ENCODE peak calls at places on chromosomes 11 and 22, in seven cellular contexts. L is substantia nigra; F is kidney epithelial cell; U is spleen; H is activated T-helper 1 cell treated with anti-CD3 and anti-CD28 coated beads, Interleukin-12 subunit alpha, Interleukin-12 subunit beta, Interleukin-2, Interleukin-4 antibody, amounts not matched to agents 30 ng/mL and 10 ng/mL and 1 ng/mL, durations not matched to agents 14 hours and 24 hours and 36 hours; Z is uterus; R is stimulated activated CD4-positive, alpha-beta T cell treated with anti-CD3 and anti-CD28 coated beads, Interleukin-1b, Interleukin-23, amount 100 ng/mL, for 4 hours. G is an unnamed sample.

GRCh38 chr11:70307176-70307575 is 36.7 kb downstream of the PPFIA1 start:
- DNase-seq in L (no peak), F (no peak), U (no peak), H (no peak), Z (no peak), R (no peak), G (peak; percentile 42)

GRCh38 chr11:65045728-65046127 is 4.7 kb downstream of the SAC3D1 start:
- DNase-seq in L (no peak), F (no peak), U (no peak), H (no peak), Z (no peak), R (no peak), G (no peak)

GRCh38 chr22:36301851-36302250 is 48.9 kb downstream of the APOL1 start:
- DNase-seq in L (no peak), F (no peak), U (no peak), H (no peak), Z (no peak), R (no peak), G (peak; percentile 96)

GRCh38 chr11:18383388-18384156 is 10.8 kb upstream of the LDHA start:
- DNase-seq in L (no peak), F (peak; percentile 98), U (peak; percentile 87), H (peak; percentile 53), Z (peak; percentile 67), R (peak; percentile 52), G (peak; percentile 99)

GRCh38 chr11:87019582-87020271 is 18.0 kb upstream of the TMEM135 start:
- DNase-seq in L (no peak), F (no peak), U (no peak), H (no peak), Z (no peak), R (no peak), G (peak; percentile 25)

GRCh38 chr11:67118801-67119576 is at the start of gene KDM2A:
- DNase-seq in L (peak; percentile 98), F (peak; percentile 91), U (peak; percentile 100), H (peak; percentile 95), Z (peak; percentile 99), R (peak; percentile 99), G (peak; percentile 97)

GRCh38 chr11:71118671-71119250 is 133.6 kb downstream of the SHANK2 start:
- DNase-seq in L (no peak), F (no peak), U (peak; percentile 62), H (no peak), Z (no peak), R (no peak), G (no peak)

GRCh38 chr22:22463855-22464540 is 44.5 kb downstream of the ZNF280B start:
- DNase-seq in L (no peak), F (no peak), U (no peak), H (peak; percentile 23), Z (no peak), R (peak; percentile 52), G (peak; percentile 51)

GRCh38 chr22:46196268-46196667 is 45.9 kb downstream of the PPARA start:
- DNase-seq in L (no peak), F (no peak), U (no peak), H (no peak), Z (no peak), R (no peak), G (no peak)

GRCh38 chr11:128380280-128380604 is 207.1 kb downstream of the ETS1 start:
- DNase-seq in L (no peak), F (no peak), U (no peak), H (no peak), Z (no peak), R (no peak), G (peak; percentile 33)

GRCh38 chr11:72373163-72373562 is 61.2 kb downstream of the CLPB start:
- DNase-seq in L (no peak), F (no peak), U (no peak), H (no peak), Z (no peak), R (no peak), G (no peak)

GRCh38 chr11:79274636-79275315 is 166.1 kb downstream of the TENM4 start:
- DNase-seq in L (no peak), F (no peak), U (no peak), H (no peak), Z (no peak), R (no peak), G (no peak)

GRCh38 chr11:67355023-67355793 is 1.9 kb upstream of the POLD4 start:
- DNase-seq in L (no peak), F (no peak), U (peak; percentile 78), H (no peak), Z (peak; percentile 45), R (no peak), G (no peak)

GRCh38 chr11:58928082-58928574 is 11.2 kb upstream of the GLYATL1 start:
- DNase-seq in L (no peak), F (no peak), U (no peak), H (no peak), Z (no peak), R (no peak), G (no peak)

GRCh38 chr11:119100246-119100959 is 1.2 kb downstream of the DPAGT1 start:
- DNase-seq in L (no peak), F (no peak), U (peak; percentile 67), H (no peak), Z (no peak), R (no peak), G (peak; percentile 39)

GRCh38 chr11:98630736-98631135 is 390.0 kb upstream of the CNTN5 start:
- DNase-seq in L (no peak), F (no peak), U (no peak), H (no peak), Z (no peak), R (no peak), G (no peak)

GRCh38 chr22:38167988-38168407 is 13.6 kb downstream of the PLA2G6 start:
- DNase-seq in L (no peak), F (no peak), U (no peak), H (no peak), Z (no peak), R (no peak), G (no peak)

GRCh38 chr11:44025727-44026126 is 22.1 kb upstream of the ACCSL start:
- DNase-seq in L (no peak), F (no peak), U (no peak), H (no peak), Z (no peak), R (no peak), G (no peak)

GRCh38 chr11:3092603-3093141 is 35.4 kb upstream of the CARS1 start:
- DNase-seq in L (no peak), F (no peak), U (no peak), H (no peak), Z (peak; percentile 14), R (no peak), G (no peak)

GRCh38 chr11:17719028-17719939 is at the start of gene MYOD1:
- DNase-seq in L (no peak), F (no peak), U (no peak), H (no peak), Z (no peak), R (no peak), G (no peak)

GRCh38 chr22:42172385-42173172 is 42.0 kb upstream of the CYP2D6 start:
- DNase-seq in L (no peak), F (no peak), U (no peak), H (no peak), Z (no peak), R (no peak), G (peak; percentile 16)

GRCh38 chr11:111312076-111312475 is 13.7 kb downstream of the POU2AF3 start:
- DNase-seq in L (no peak), F (no peak), U (no peak), H (no peak), Z (no peak), R (no peak), G (no peak)

GRCh38 chr11:368414-369335 is 624 bp upstream of the B4GALNT4 start:
- DNase-seq in L (no peak), F (no peak), U (no peak), H (no peak), Z (no peak), R (no peak), G (no peak)

GRCh38 chr11:43643898-43644625 is 36.5 kb upstream of the HSD17B12 start:
- DNase-seq in L (peak; percentile 44), F (peak; percentile 34), U (peak; percentile 96), H (peak; percentile 83), Z (peak; percentile 82), R (peak; percentile 74), G (peak; percentile 86)

GRCh38 chr11:62552931-62553838 is 6.6 kb upstream of the AHNAK start:
- DNase-seq in L (no peak), F (peak; percentile 92), U (peak; percentile 85), H (peak; percentile 56), Z (peak; percentile 86), R (no peak), G (peak; percentile 99)

GRCh38 chr11:12239396-12240298 is 129.3 kb downstream of the MICAL2 start:
- DNase-seq in L (no peak), F (no peak), U (no peak), H (no peak), Z (no peak), R (no peak), G (no peak)

GRCh38 chr11:121499405-121499804 is 46.6 kb upstream of the SORL1-AS1 start:
- DNase-seq in L (no peak), F (no peak), U (no peak), H (no peak), Z (no peak), R (no peak), G (no peak)

GRCh38 chr11:7514099-7514725 is 413 bp downstream of the PPFIBP2 start:
- DNase-seq in L (no peak), F (no peak), U (no peak), H (no peak), Z (no peak), R (no peak), G (no peak)

GRCh38 chr11:128790200-128790599 is 76.9 kb downstream of the KCNJ1 start:
- DNase-seq in L (peak; percentile 61), F (no peak), U (no peak), H (no peak), Z (no peak), R (no peak), G (no peak)

GRCh38 chr11:110988731-110989130 is 256.8 kb upstream of the POU2AF2 start:
- DNase-seq in L (no peak), F (no peak), U (no peak), H (no peak), Z (no peak), R (no peak), G (no peak)

GRCh38 chr11:116193321-116194114 is 579.3 kb downstream of the BUD13 start:
- DNase-seq in L (no peak), F (peak; percentile 74), U (no peak), H (no peak), Z (peak; percentile 39), R (no peak), G (no peak)

GRCh38 chr11:30936476-30936875 is 350.3 kb upstream of the MPPED2 start:
- DNase-seq in L (no peak), F (no peak), U (no peak), H (no peak), Z (no peak), R (no peak), G (no peak)

GRCh38 chr11:123054301-123055065 is 7.5 kb downstream of the HSPA8 start:
- DNase-seq in L (no peak), F (no peak), U (no peak), H (no peak), Z (no peak), R (no peak), G (peak; percentile 75)

GRCh38 chr11:128716661-128717210 is 22.9 kb downstream of the FLI1 start:
- DNase-seq in L (no peak), F (no peak), U (peak; percentile 82), H (no peak), Z (no peak), R (no peak), G (peak; percentile 59)

GRCh38 chr11:102734650-102735049 is 9.9 kb upstream of the MMP8 start:
- DNase-seq in L (no peak), F (no peak), U (no peak), H (no peak), Z (no peak), R (no peak), G (no peak)

GRCh38 chr11:1127664-1128162 is 30.0 kb upstream of the MUC5AC start:
- DNase-seq in L (no peak), F (no peak), U (no peak), H (no peak), Z (no peak), R (no peak), G (no peak)

G was measured in HCEC 1CT.